ENCODE peak calls at places on chromosomes 3 and 15, in five cellular contexts. One of them, this sample, is unnamed.
A peak's percentile ranks its signal among the peaks of the same experiment; 100 is the strongest.

GRCh38 chr15:98668566-98669308 is 20.4 kb downstream of the IGF1R start:
- DNase-seq in endothelial cell: no peak
- DNase-seq in fibroblast of lung: peak; percentile 62
- DNase-seq in nephron progenitor cell: no peak
- DNase-seq in HepG2: no peak
- DNase-seq in this sample: peak; percentile 48

GRCh38 chr15:91942676-91943417 is 89.3 kb downstream of the SLCO3A1 start:
- DNase-seq in HepG2: peak; percentile 27
- DNase-seq in fibroblast of lung: peak; percentile 95
- DNase-seq in endothelial cell: no peak
- DNase-seq in nephron progenitor cell: peak; percentile 49
- DNase-seq in this sample: peak; percentile 64

GRCh38 chr15:38795471-38796245 is 231.0 kb upstream of the RASGRP1 start:
- DNase-seq in nephron progenitor cell: no peak
- DNase-seq in fibroblast of lung: no peak
- DNase-seq in HepG2: no peak
- DNase-seq in endothelial cell: no peak
- DNase-seq in this sample: peak; percentile 68

GRCh38 chr15:68589783-68590710 is 11.3 kb downstream of the CORO2B start:
- DNase-seq in HepG2: no peak
- DNase-seq in fibroblast of lung: no peak
- DNase-seq in nephron progenitor cell: no peak
- DNase-seq in endothelial cell: no peak
- DNase-seq in this sample: no peak

GRCh38 chr3:53067571-53067970 is 21.7 kb upstream of the SFMBT1 start:
- DNase-seq in HepG2: no peak
- DNase-seq in endothelial cell: no peak
- DNase-seq in nephron progenitor cell: no peak
- DNase-seq in fibroblast of lung: no peak
- DNase-seq in this sample: no peak

GRCh38 chr3:78908236-78908635 is 859.6 kb downstream of the ROBO1 start:
- DNase-seq in nephron progenitor cell: no peak
- DNase-seq in HepG2: no peak
- DNase-seq in endothelial cell: no peak
- DNase-seq in fibroblast of lung: peak; percentile 73
- DNase-seq in this sample: no peak

GRCh38 chr3:143536817-143537535 is 311.3 kb downstream of the SLC9A9 start:
- DNase-seq in endothelial cell: no peak
- DNase-seq in HepG2: no peak
- DNase-seq in nephron progenitor cell: no peak
- DNase-seq in fibroblast of lung: peak; percentile 78
- DNase-seq in this sample: no peak

GRCh38 chr15:82062479-82062878 is 16.7 kb upstream of the MEX3B start:
- DNase-seq in HepG2: no peak
- DNase-seq in endothelial cell: no peak
- DNase-seq in fibroblast of lung: no peak
- DNase-seq in nephron progenitor cell: no peak
- DNase-seq in this sample: no peak

GRCh38 chr3:153372326-153372725 is 210.3 kb downstream of the RAP2B start:
- DNase-seq in endothelial cell: no peak
- DNase-seq in nephron progenitor cell: no peak
- DNase-seq in fibroblast of lung: peak; percentile 81
- DNase-seq in HepG2: no peak
- DNase-seq in this sample: no peak

GRCh38 chr3:54073386-54073785 is 49.0 kb upstream of the CACNA2D3 start:
- DNase-seq in endothelial cell: no peak
- DNase-seq in nephron progenitor cell: no peak
- DNase-seq in fibroblast of lung: no peak
- DNase-seq in HepG2: no peak
- DNase-seq in this sample: no peak

GRCh38 chr15:95715919-95716318 is 614.6 kb upstream of the NR2F2 start:
- DNase-seq in endothelial cell: no peak
- DNase-seq in HepG2: no peak
- DNase-seq in nephron progenitor cell: peak; percentile 47
- DNase-seq in fibroblast of lung: no peak
- DNase-seq in this sample: no peak

GRCh38 chr3:139204756-139205155 is 139.1 kb upstream of the MRPS22 start:
- DNase-seq in fibroblast of lung: no peak
- DNase-seq in nephron progenitor cell: no peak
- DNase-seq in HepG2: no peak
- DNase-seq in endothelial cell: no peak
- DNase-seq in this sample: peak; percentile 26

GRCh38 chr15:90211440-90212168 is 10.5 kb downstream of the SEMA4B start:
- DNase-seq in endothelial cell: no peak
- DNase-seq in fibroblast of lung: peak; percentile 52
- DNase-seq in nephron progenitor cell: no peak
- DNase-seq in HepG2: no peak
- DNase-seq in this sample: no peak

GRCh38 chr3:48688737-48689075 is 3.0 kb upstream of the NCKIPSD start:
- DNase-seq in endothelial cell: no peak
- DNase-seq in fibroblast of lung: no peak
- DNase-seq in nephron progenitor cell: no peak
- DNase-seq in HepG2: no peak
- DNase-seq in this sample: no peak

GRCh38 chr3:49411550-49411967 is 217 bp downstream of the RHOA start:
- DNase-seq in nephron progenitor cell: peak; percentile 73
- DNase-seq in HepG2: peak; percentile 44
- DNase-seq in fibroblast of lung: no peak
- DNase-seq in endothelial cell: peak; percentile 55
- DNase-seq in this sample: no peak

GRCh38 chr15:31526916-31527690 is 200.5 kb downstream of the KLF13 start:
- DNase-seq in HepG2: no peak
- DNase-seq in nephron progenitor cell: no peak
- DNase-seq in fibroblast of lung: no peak
- DNase-seq in endothelial cell: no peak
- DNase-seq in this sample: no peak

GRCh38 chr15:33279613-33280205 is 31.1 kb upstream of the RYR3 start:
- DNase-seq in endothelial cell: no peak
- DNase-seq in fibroblast of lung: peak; percentile 14
- DNase-seq in nephron progenitor cell: no peak
- DNase-seq in HepG2: no peak
- DNase-seq in this sample: peak; percentile 80

GRCh38 chr3:69323941-69324340 is 61.9 kb downstream of the FRMD4B start:
- DNase-seq in HepG2: no peak
- DNase-seq in fibroblast of lung: no peak
- DNase-seq in nephron progenitor cell: no peak
- DNase-seq in endothelial cell: no peak
- DNase-seq in this sample: no peak

GRCh38 chr3:63386568-63386967 is 108.5 kb downstream of the SYNPR start:
- DNase-seq in HepG2: no peak
- DNase-seq in endothelial cell: peak; percentile 5
- DNase-seq in nephron progenitor cell: peak; percentile 26
- DNase-seq in fibroblast of lung: no peak
- DNase-seq in this sample: no peak

DNA sequence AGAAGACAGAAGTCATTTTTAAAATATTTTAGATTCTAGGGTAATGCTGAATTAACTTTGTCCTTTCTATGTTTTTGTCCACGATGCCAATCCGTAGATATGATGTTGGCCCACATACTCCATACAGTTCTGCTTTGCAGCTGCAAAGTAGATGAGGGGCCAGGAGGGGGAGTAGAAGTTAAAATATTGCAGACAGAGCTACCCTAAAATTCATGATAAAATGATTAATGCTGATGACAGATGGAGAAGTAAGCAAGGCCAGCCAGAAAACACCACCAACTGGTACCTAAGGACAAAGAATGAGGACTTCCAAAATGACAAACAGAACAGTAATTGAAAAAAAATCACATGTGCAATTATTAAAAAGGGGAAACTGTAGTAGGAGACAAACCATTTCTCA is 756.6 kb upstream of the ARPP21 start:
- DNase-seq in endothelial cell: peak; percentile 17
- DNase-seq in nephron progenitor cell: no peak
- DNase-seq in HepG2: no peak
- DNase-seq in fibroblast of lung: no peak
- DNase-seq in this sample: no peak
- TF ChIP-seq CTCF in endothelial cell: peak; percentile 35
- TF ChIP-seq CTCF in nephron progenitor cell: no peak
- TF ChIP-seq CTCF in HepG2: no peak
- TF ChIP-seq CTCF in fibroblast of lung: no peak
- TF ChIP-seq CTCF in this sample: no peak

GRCh38 chr3:9820944-9821343 is 10.9 kb downstream of the TTLL3 start:
- DNase-seq in nephron progenitor cell: no peak
- DNase-seq in HepG2: peak; percentile 30
- DNase-seq in fibroblast of lung: peak; percentile 40
- DNase-seq in endothelial cell: no peak
- DNase-seq in this sample: no peak
- TF ChIP-seq CTCF in nephron progenitor cell: peak; percentile 18
- TF ChIP-seq CTCF in HepG2: peak; percentile 30
- TF ChIP-seq CTCF in fibroblast of lung: peak; percentile 51
- TF ChIP-seq CTCF in endothelial cell: no peak
- TF ChIP-seq CTCF in this sample: peak; percentile 64

GRCh38 chr15:57708047-57708446 is 1.5 kb downstream of the POLR2M start:
- DNase-seq in fibroblast of lung: peak; percentile 59
- DNase-seq in endothelial cell: no peak
- DNase-seq in HepG2: no peak
- DNase-seq in nephron progenitor cell: no peak
- DNase-seq in this sample: no peak

GRCh38 chr15:57703387-57703786 is 3.1 kb upstream of the POLR2M start:
- DNase-seq in endothelial cell: no peak
- DNase-seq in fibroblast of lung: no peak
- DNase-seq in nephron progenitor cell: no peak
- DNase-seq in HepG2: no peak
- DNase-seq in this sample: peak; percentile 28

GRCh38 chr15:57705746-57706404 is 639 bp upstream of the POLR2M start:
- DNase-seq in HepG2: no peak
- DNase-seq in fibroblast of lung: no peak
- DNase-seq in nephron progenitor cell: no peak
- DNase-seq in endothelial cell: no peak
- DNase-seq in this sample: no peak

GRCh38 chr15:57706405-57707209 is at the start of gene POLR2M:
- DNase-seq in HepG2: peak; percentile 84
- DNase-seq in fibroblast of lung: peak; percentile 99
- DNase-seq in nephron progenitor cell: peak; percentile 75
- DNase-seq in endothelial cell: peak; percentile 77
- DNase-seq in this sample: peak; percentile 98
- TF ChIP-seq CTCF in HepG2: peak; percentile 5
- TF ChIP-seq CTCF in fibroblast of lung: no peak
- TF ChIP-seq CTCF in nephron progenitor cell: no peak
- TF ChIP-seq CTCF in endothelial cell: no peak
- TF ChIP-seq CTCF in this sample: no peak

DNA sequence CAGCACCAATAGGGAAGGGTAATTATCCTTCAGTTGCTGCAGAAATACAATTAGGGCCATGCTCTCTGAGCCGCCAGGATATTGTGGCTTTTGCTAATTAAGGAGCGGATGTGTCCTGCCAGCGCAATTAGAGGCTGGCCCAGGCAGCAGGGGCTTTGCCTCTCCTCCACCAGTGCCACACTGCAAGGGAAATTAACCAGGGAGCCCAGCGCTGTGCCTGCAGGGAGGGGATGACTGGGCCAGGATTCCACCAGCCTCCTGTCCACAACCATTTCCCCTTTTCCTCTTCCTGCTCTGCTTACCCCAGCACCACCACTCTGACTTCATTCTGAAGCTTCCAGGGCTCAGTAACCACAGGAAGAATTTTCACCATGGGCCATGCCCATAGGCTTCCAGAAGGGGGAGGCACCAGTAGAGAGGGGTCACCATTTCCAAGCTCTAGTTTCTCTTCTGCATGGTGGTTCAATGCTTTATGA is 10.3 kb upstream of the AEN start:
- DNase-seq in endothelial cell: peak; percentile 36
- DNase-seq in fibroblast of lung: no peak
- DNase-seq in nephron progenitor cell: no peak
- DNase-seq in HepG2: no peak
- DNase-seq in this sample: peak; percentile 51
- TF ChIP-seq CTCF in endothelial cell: peak; percentile 31
- TF ChIP-seq CTCF in fibroblast of lung: peak; percentile 13
- TF ChIP-seq CTCF in nephron progenitor cell: no peak
- TF ChIP-seq CTCF in HepG2: no peak
- TF ChIP-seq CTCF in this sample: peak; percentile 58

GRCh38 chr3:134378384-134378783 is 4.1 kb upstream of the AMOTL2 start:
- DNase-seq in fibroblast of lung: peak; percentile 59
- DNase-seq in endothelial cell: no peak
- DNase-seq in HepG2: peak; percentile 50
- DNase-seq in nephron progenitor cell: no peak
- DNase-seq in this sample: no peak
- TF ChIP-seq CTCF in fibroblast of lung: peak; percentile 58
- TF ChIP-seq CTCF in endothelial cell: no peak
- TF ChIP-seq CTCF in HepG2: peak; percentile 87
- TF ChIP-seq CTCF in nephron progenitor cell: peak; percentile 34
- TF ChIP-seq CTCF in this sample: peak; percentile 65

GRCh38 chr3:10495614-10496013 is 9.8 kb downstream of the ATP2B2 start:
- DNase-seq in fibroblast of lung: no peak
- DNase-seq in nephron progenitor cell: no peak
- DNase-seq in endothelial cell: no peak
- DNase-seq in HepG2: no peak
- DNase-seq in this sample: no peak
- TF ChIP-seq CTCF in fibroblast of lung: no peak
- TF ChIP-seq CTCF in nephron progenitor cell: no peak
- TF ChIP-seq CTCF in endothelial cell: no peak
- TF ChIP-seq CTCF in HepG2: no peak
- TF ChIP-seq CTCF in this sample: no peak

GRCh38 chr3:4042070-4042469 is 242.8 kb downstream of the LRRN1 start:
- DNase-seq in nephron progenitor cell: no peak
- DNase-seq in endothelial cell: no peak
- DNase-seq in HepG2: no peak
- DNase-seq in fibroblast of lung: no peak
- DNase-seq in this sample: no peak
- TF ChIP-seq CTCF in nephron progenitor cell: no peak
- TF ChIP-seq CTCF in endothelial cell: no peak
- TF ChIP-seq CTCF in HepG2: no peak
- TF ChIP-seq CTCF in fibroblast of lung: no peak
- TF ChIP-seq CTCF in this sample: no peak

DNA sequence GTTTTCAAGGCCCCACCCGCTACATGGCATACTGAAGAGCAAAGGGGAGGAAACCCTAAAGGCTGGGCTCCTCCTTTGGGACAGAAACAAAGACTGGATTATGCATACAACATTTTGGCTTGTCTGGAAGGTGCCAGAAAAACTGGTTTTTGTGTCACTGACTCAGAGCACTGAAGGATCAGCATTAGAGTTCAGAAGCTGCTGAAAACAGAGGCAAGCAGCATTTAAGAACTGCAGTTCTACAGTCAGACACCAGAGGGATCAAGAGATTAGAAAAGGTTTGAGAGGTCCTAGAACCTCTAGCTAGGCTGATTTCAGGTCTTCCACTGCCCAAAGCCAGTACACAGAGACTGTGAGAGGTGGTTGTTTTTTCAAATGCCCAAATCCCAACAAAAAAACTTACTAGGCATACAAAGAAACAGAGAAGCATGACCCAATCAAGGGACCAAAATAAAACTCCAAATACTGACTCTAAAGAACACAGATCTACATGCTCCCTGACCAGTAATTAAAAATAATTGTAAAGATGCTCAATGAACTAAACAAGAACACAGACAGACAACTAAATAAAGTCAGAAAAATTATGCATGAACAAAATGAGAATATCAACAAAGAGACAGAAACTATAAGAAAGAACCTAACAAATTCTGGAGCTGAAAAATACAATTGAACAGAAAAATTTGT is 91.2 kb downstream of the SENP2 start:
- DNase-seq in HepG2: peak; percentile 56
- DNase-seq in endothelial cell: peak; percentile 56
- DNase-seq in fibroblast of lung: peak; percentile 85
- DNase-seq in nephron progenitor cell: no peak
- DNase-seq in this sample: peak; percentile 74
- TF ChIP-seq CTCF in HepG2: peak; percentile 67
- TF ChIP-seq CTCF in endothelial cell: peak; percentile 76
- TF ChIP-seq CTCF in fibroblast of lung: peak; percentile 87
- TF ChIP-seq CTCF in nephron progenitor cell: peak; percentile 53
- TF ChIP-seq CTCF in this sample: peak; percentile 88

This sample was measured in HFFc6.